ENCODE peak calls at places on chromosomes 5 and 9, in six cellular contexts. C is IMR-90, G is neuronal stem cell, L is H1, B is trophoblast cell, M is H9. D is an unnamed sample.

GRCh38 chr9:91036826-91037510 is 235.3 kb downstream of the SYK start:
- DNase-seq in C (peak), G (peak), L (peak), B (peak), M (peak), D (peak)

GRCh38 chr5:61578858-61579503 is 246.9 kb downstream of the ZSWIM6 start:
- DNase-seq in C (peak), G (no peak), L (no peak), B (no peak), M (no peak), D (peak)

GRCh38 chr9:29038332-29038731 is 1465.1 kb upstream of the C9orf72 start:
- DNase-seq in C (no peak), G (no peak), L (no peak), B (no peak), M (no peak), D (no peak)

GRCh38 chr5:150640311-150641005 is at the start of gene SYNPO:
- DNase-seq in C (peak), G (no peak), L (no peak), B (peak), M (no peak), D (peak)

GRCh38 chr5:16160706-16161105 is 18.9 kb downstream of the MARCHF11 start:
- DNase-seq in C (peak), G (peak), L (no peak), B (peak), M (peak), D (peak)

GRCh38 chr5:96516631-96517071 is 83.6 kb upstream of the PCSK1 start:
- DNase-seq in C (peak), G (no peak), L (no peak), B (no peak), M (no peak), D (peak)

GRCh38 chr9:79581794-79582193 is 10.0 kb downstream of the TLE4 start:
- DNase-seq in C (peak), G (no peak), L (no peak), B (peak), M (no peak), D (peak)

GRCh38 chr9:113486327-113486726 is 22.8 kb downstream of the RGS3 start:
- DNase-seq in C (no peak), G (no peak), L (no peak), B (no peak), M (no peak), D (no peak)

GRCh38 chr9:121557581-121558422 is 58.2 kb upstream of the GGTA1 start:
- DNase-seq in C (peak), G (peak), L (no peak), B (peak), M (peak), D (peak)

GRCh38 chr9:38018230-38018963 is 50.6 kb downstream of the SHB start:
- DNase-seq in C (no peak), G (no peak), L (no peak), B (no peak), M (no peak), D (no peak)

GRCh38 chr9:36739538-36740116 is 166.9 kb downstream of the MELK start:
- DNase-seq in C (no peak), G (no peak), L (no peak), B (no peak), M (no peak), D (no peak)

GRCh38 chr5:140556438-140556837 is 835 bp downstream of the SRA1 start:
- DNase-seq in C (peak), G (no peak), L (no peak), B (no peak), M (no peak), D (peak)

GRCh38 chr5:154206291-154206690 is 15.8 kb downstream of the GALNT10 start:
- DNase-seq in C (no peak), G (no peak), L (no peak), B (no peak), M (no peak), D (no peak)

GRCh38 chr5:59249726-59250125 is 643.8 kb downstream of the PDE4D start:
- DNase-seq in C (no peak), G (no peak), L (no peak), B (no peak), M (no peak), D (no peak)

GRCh38 chr5:173858675-173859121 is 29.5 kb upstream of the CPEB4 start:
- DNase-seq in C (no peak), G (no peak), L (no peak), B (no peak), M (no peak), D (no peak)

GRCh38 chr5:68161156-68161555 is 54.4 kb upstream of the PIK3R1 start:
- DNase-seq in C (no peak), G (no peak), L (no peak), B (peak), M (no peak), D (no peak)

GRCh38 chr5:112240011-112240410 is 179.1 kb downstream of the EPB41L4A start:
- DNase-seq in C (peak), G (no peak), L (no peak), B (no peak), M (no peak), D (no peak)

GRCh38 chr9:123375725-123376132 is 19.7 kb downstream of the CRB2 start:
- DNase-seq in C (no peak), G (no peak), L (no peak), B (no peak), M (no peak), D (peak)

GRCh38 chr9:137140151-137141012 is 1.4 kb downstream of the GRIN1 start:
- DNase-seq in C (no peak), G (no peak), L (no peak), B (no peak), M (peak), D (no peak)

GRCh38 chr5:86917117-86917579 is 299.4 kb downstream of the COX7C start:
- DNase-seq in C (peak), G (peak), L (peak), B (peak), M (no peak), D (peak)

GRCh38 chr5:6356578-6357164 is 21.7 kb downstream of the MED10 start:
- DNase-seq in C (no peak), G (no peak), L (no peak), B (no peak), M (peak), D (no peak)

GRCh38 chr9:107755267-107755666 is 265.7 kb upstream of the KLF4 start:
- DNase-seq in C (peak), G (no peak), L (no peak), B (peak), M (no peak), D (peak)

GRCh38 chr5:54658014-54658413 is 140.5 kb downstream of the SNX18 start:
- DNase-seq in C (peak), G (no peak), L (no peak), B (no peak), M (no peak), D (peak)

DNA sequence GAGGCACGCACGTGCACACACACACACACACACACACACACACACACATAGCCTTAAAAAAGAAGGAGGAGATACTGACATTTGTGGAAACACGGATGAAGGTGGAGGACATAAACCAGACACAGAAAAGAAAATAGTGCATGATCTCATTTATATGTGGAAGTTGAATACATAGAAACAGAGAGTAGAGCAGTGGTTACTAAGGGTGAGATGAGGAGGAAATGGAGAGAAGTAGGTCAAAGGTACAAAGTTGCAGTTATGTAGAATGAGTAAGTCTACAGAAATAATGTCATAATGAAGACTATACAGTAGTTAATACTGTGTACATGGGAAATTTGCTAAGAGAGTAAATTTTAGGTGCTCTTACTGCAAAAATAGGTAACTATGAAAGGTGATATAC is 412.2 kb upstream of the CDH9 start:
- DNase-seq in C (peak), G (no peak), L (no peak), B (no peak), M (no peak), D (peak)
- H4K91ac ChIP-seq in C (no peak), G (no peak), L (no peak), B (no peak), M (no peak), D (no peak)

GRCh38 chr9:128552744-128553221 is 396 bp downstream of the SPTAN1 start:
- DNase-seq in C (no peak), G (peak), L (peak), B (peak), M (peak), D (no peak)
- H4K8ac ChIP-seq in C (no peak), G (no peak), L (no peak), B (peak), M (no peak), D (peak)

GRCh38 chr5:123871373-123871772 is 359.4 kb downstream of the CSNK1G3 start:
- DNase-seq in C (no peak), G (no peak), L (no peak), B (no peak), M (no peak), D (no peak)

GRCh38 chr5:123868267-123868666 is 356.3 kb downstream of the CSNK1G3 start:
- DNase-seq in C (no peak), G (no peak), L (no peak), B (no peak), M (no peak), D (peak)

DNA sequence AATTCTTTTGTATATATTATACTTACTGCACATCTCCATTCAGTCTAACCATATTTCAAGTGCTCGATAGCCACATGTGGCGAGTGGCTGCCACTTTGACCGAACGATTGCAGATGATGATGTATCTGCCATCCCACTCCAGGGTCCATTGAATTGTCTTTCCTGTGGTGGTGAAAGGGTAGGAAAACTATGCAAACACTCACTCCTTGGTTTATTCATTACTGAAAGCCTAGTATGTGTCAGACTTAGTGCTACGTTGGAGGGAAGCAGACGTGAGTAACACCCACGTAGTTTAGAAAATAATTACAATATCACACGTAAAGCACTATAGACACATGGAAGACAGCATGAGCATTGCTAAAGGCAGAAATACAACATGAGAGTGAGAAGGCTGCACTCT is 353.7 kb downstream of the CSNK1G3 start:
- DNase-seq in C (no peak), G (no peak), L (no peak), B (no peak), M (no peak), D (peak)
- H4K91ac ChIP-seq in C (no peak), G (no peak), L (no peak), B (no peak), M (no peak), D (no peak)

DNA sequence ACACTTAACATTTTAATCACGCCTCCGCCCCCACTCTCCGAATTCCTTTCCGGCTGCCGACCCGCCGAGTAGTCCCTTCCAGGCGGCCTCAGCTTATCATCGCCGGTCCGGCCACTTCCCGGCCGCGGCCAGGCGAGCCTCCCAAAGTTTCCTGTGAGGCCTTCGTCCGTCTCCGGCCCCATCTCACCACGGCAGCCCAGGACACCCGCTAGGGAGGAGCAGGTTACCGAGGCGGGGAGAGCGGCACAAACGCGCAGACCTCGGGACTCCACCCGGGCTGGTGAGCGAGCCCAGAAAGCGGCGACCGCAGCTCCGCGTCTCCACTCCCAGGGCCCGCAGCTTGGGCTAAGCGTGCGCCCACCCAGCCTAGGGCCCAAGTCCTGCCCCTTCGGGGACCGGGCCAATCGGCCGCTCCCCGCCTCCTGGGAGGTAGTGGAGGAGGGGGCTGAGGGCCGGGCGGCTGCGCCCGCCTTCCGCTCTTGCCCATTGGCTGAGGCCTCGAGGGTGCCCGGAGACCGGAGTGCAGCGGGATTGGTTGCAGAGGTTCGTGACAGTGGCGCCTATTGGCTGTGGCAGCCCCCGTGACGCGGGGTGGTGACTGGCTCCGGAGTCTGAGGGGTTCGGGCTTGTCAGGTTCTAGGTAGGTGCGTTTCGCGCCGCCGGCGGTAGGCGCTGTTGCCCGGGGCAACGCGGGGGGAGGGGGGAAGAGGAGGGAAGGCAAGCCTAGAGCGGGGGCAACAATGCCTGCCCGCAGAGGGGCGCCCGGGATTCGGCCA is 845 bp downstream of the FER start:
- DNase-seq in C (peak), G (peak), L (peak), B (peak), M (peak), D (peak)
- H4K8ac ChIP-seq in C (peak), G (peak), L (peak), B (peak), M (no peak), D (peak)

D was measured in mesenchymal stem cell.